ENCODE peak calls at places on chromosomes 1 and 21, in four cellular contexts. Y, I, G and U are unnamed samples.

GRCh38 chr1:78619803-78620579 is at the start of gene IFI44L:
- DNase-seq in I (peak; percentile 44), Y (peak; percentile 67), G (peak; percentile 12), U (no peak)

GRCh38 chr1:23719162-23719820 is 24.0 kb upstream of the ELOA start:
- DNase-seq in Y (peak; percentile 27), I (no peak), G (no peak), U (no peak)

GRCh38 chr1:205458777-205459566 is 3.1 kb upstream of the BLACAT1 start:
- DNase-seq in Y (peak; percentile 90), G (no peak), I (peak; percentile 54), U (no peak)

GRCh38 chr1:210400043-210400840 is 71.5 kb downstream of the HHAT start:
- DNase-seq in I (peak; percentile 64), Y (peak; percentile 87), G (peak; percentile 82), U (peak; percentile 47)

GRCh38 chr1:84698151-84698651 is 7.9 kb upstream of the SSX2IP start:
- DNase-seq in Y (peak; percentile 68), G (peak; percentile 36), I (no peak), U (no peak)

GRCh38 chr21:33241846-33242245 is 12.1 kb downstream of the IFNAR2 start:
- DNase-seq in Y (no peak), I (no peak), G (no peak), U (no peak)

GRCh38 chr1:44030606-44031050 is 634 bp downstream of the SLC6A9 start:
- DNase-seq in G (peak; percentile 34), I (no peak), Y (peak; percentile 78), U (no peak)

GRCh38 chr1:34125721-34126380 is 39.2 kb downstream of the CSMD2 start:
- DNase-seq in G (no peak), I (no peak), Y (peak; percentile 38), U (no peak)

GRCh38 chr1:165942062-165942461 is 114.6 kb downstream of the UCK2 start:
- DNase-seq in Y (no peak), I (no peak), G (no peak), U (no peak)

GRCh38 chr1:91717839-91718238 is 168.1 kb downstream of the TGFBR3 start:
- DNase-seq in Y (no peak), G (no peak), I (no peak), U (no peak)

GRCh38 chr1:91655912-91656449 is 155.3 kb downstream of the CDC7 start:
- DNase-seq in Y (no peak), I (no peak), G (no peak), U (no peak)

GRCh38 chr1:193036337-193037047 is 22.7 kb downstream of the UCHL5 start:
- DNase-seq in I (no peak), Y (no peak), G (no peak), U (no peak)

GRCh38 chr1:208093754-208094719 is 150.1 kb downstream of the PLXNA2 start:
- DNase-seq in Y (peak; percentile 71), I (peak; percentile 82), G (peak; percentile 49), U (peak; percentile 26)